ENCODE peak calls at places on chromosomes 11 and 22, in six cellular contexts. W is neural progenitor cell; L is HepG2; H is DND-41; N is CD4-positive, alpha-beta T cell; Z is GM23338. A is an unnamed sample.

GRCh38 chr11:116229581-116229980 is 543.2 kb downstream of the BUD13 start:
- DNase-seq in W (no peak), L (no peak), H (no peak), N (no peak), Z (no peak), A (no peak)

GRCh38 chr11:117562111-117562510 is 234.5 kb downstream of the CEP164 start:
- DNase-seq in W (no peak), L (no peak), H (no peak), N (no peak), Z (no peak), A (no peak)

GRCh38 chr22:43890901-43891331 is 897 bp downstream of the PNPLA5 start:
- DNase-seq in W (no peak), L (no peak), H (no peak), N (no peak), Z (peak; percentile 61), A (no peak)

GRCh38 chr11:93225642-93226041 is 27.9 kb upstream of the SLC36A4 start:
- DNase-seq in W (no peak), L (no peak), H (no peak), N (no peak), Z (peak; percentile 8), A (no peak)

GRCh38 chr11:126601136-126601535 is 245.7 kb downstream of the ST3GAL4 start:
- DNase-seq in W (no peak), L (no peak), H (no peak), N (no peak), Z (no peak), A (no peak)

GRCh38 chr22:49209452-49210195 is 618.0 kb downstream of the BRD1 start:
- DNase-seq in W (no peak), L (peak; percentile 78), H (no peak), N (no peak), Z (no peak), A (no peak)

GRCh38 chr11:112977620-112978212 is 16.5 kb downstream of the NCAM1 start:
- DNase-seq in W (peak; percentile 44), L (no peak), H (no peak), N (no peak), Z (no peak), A (no peak)

GRCh38 chr11:32947985-32948384 is 55.4 kb downstream of the QSER1 start:
- DNase-seq in W (no peak), L (no peak), H (no peak), N (no peak), Z (no peak), A (no peak)

GRCh38 chr22:40521046-40521445 is 115.5 kb downstream of the MRTFA start:
- DNase-seq in W (no peak), L (no peak), H (no peak), N (no peak), Z (no peak), A (no peak)

GRCh38 chr11:67605231-67606011 is 1.3 kb upstream of the NDUFV1 start:
- DNase-seq in W (peak; percentile 92), L (no peak), H (no peak), N (no peak), Z (no peak), A (no peak)

GRCh38 chr22:23068096-23068831 is 2.1 kb upstream of the GNAZ start:
- DNase-seq in W (no peak), L (no peak), H (no peak), N (no peak), Z (no peak), A (no peak)

GRCh38 chr22:50569896-50570535 is 7.3 kb upstream of the SYCE3 start:
- DNase-seq in W (no peak), L (no peak), H (no peak), N (no peak), Z (no peak), A (no peak)

GRCh38 chr22:46150615-46151423 is 493 bp downstream of the PPARA start:
- DNase-seq in W (peak; percentile 69), L (no peak), H (peak; percentile 59), N (peak; percentile 21), Z (peak; percentile 39), A (peak; percentile 32)

GRCh38 chr22:37454857-37455686 is 27.8 kb upstream of the ELFN2 start:
- DNase-seq in W (no peak), L (peak; percentile 88), H (no peak), N (no peak), Z (no peak), A (no peak)

GRCh38 chr22:35997438-35997837 is 31.2 kb downstream of the RBFOX2 start:
- DNase-seq in W (no peak), L (no peak), H (no peak), N (no peak), Z (no peak), A (no peak)

GRCh38 chr11:77082838-77083552 is 16.2 kb downstream of the CAPN5 start:
- DNase-seq in W (no peak), L (no peak), H (peak; percentile 75), N (peak; percentile 41), Z (no peak), A (peak; percentile 38)

GRCh38 chr11:134032501-134033091 is 36.3 kb upstream of the JAM3 start:
- DNase-seq in W (no peak), L (no peak), H (no peak), N (no peak), Z (no peak), A (no peak)

GRCh38 chr22:35838849-35839646 is 121.4 kb downstream of the APOL5 start:
- DNase-seq in W (peak; percentile 68), L (peak; percentile 45), H (peak; percentile 12), N (no peak), Z (peak; percentile 70), A (no peak)

GRCh38 chr11:125036933-125037332 is 26.2 kb upstream of the SLC37A2 start:
- DNase-seq in W (no peak), L (no peak), H (no peak), N (no peak), Z (no peak), A (no peak)

GRCh38 chr22:19693581-19693980 is 20.7 kb upstream of the SEPTIN5 start:
- DNase-seq in W (no peak), L (no peak), H (no peak), N (no peak), Z (no peak), A (no peak)

GRCh38 chr11:125903753-125904659 is at the start of gene DDX25:
- DNase-seq in W (peak; percentile 85), L (no peak), H (no peak), N (no peak), Z (peak; percentile 88), A (no peak)

GRCh38 chr11:2728663-2729332 is 29.0 kb upstream of the KCNQ1OT1 start:
- DNase-seq in W (no peak), L (peak; percentile 97), H (no peak), N (no peak), Z (no peak), A (no peak)

GRCh38 chr11:94402355-94402754 is 1.1 kb upstream of the GPR83 start:
- DNase-seq in W (no peak), L (peak; percentile 46), H (no peak), N (no peak), Z (no peak), A (no peak)

GRCh38 chr11:15104166-15104565 is 10.6 kb upstream of the INSC start:
- DNase-seq in W (no peak), L (no peak), H (no peak), N (no peak), Z (no peak), A (no peak)

GRCh38 chr11:128917144-128917684 is 25.5 kb downstream of the TP53AIP1 start:
- DNase-seq in W (no peak), L (no peak), H (no peak), N (no peak), Z (no peak), A (no peak)

GRCh38 chr11:27754035-27755017 is 54.1 kb upstream of the BDNF start:
- DNase-seq in W (no peak), L (no peak), H (no peak), N (no peak), Z (no peak), A (no peak)

GRCh38 chr22:36368359-36368983 is 19.3 kb downstream of the MYH9 start:
- DNase-seq in W (peak; percentile 94), L (peak; percentile 72), H (no peak), N (no peak), Z (peak; percentile 98), A (no peak)

GRCh38 chr11:75462117-75462653 is 29.2 kb upstream of the KLHL35 start:
- DNase-seq in W (peak; percentile 86), L (no peak), H (no peak), N (no peak), Z (peak; percentile 56), A (no peak)

GRCh38 chr11:126194121-126194543 is 17.3 kb downstream of the RPUSD4 start:
- DNase-seq in W (peak; percentile 51), L (peak; percentile 44), H (peak; percentile 51), N (no peak), Z (peak; percentile 56), A (no peak)

GRCh38 chr22:46551321-46551720 is 13.9 kb upstream of the CELSR1 start:
- DNase-seq in W (no peak), L (no peak), H (no peak), N (no peak), Z (no peak), A (no peak)

GRCh38 chr22:40265783-40266182 is 80.5 kb upstream of the ADSL start:
- DNase-seq in W (no peak), L (no peak), H (no peak), N (no peak), Z (no peak), A (no peak)

GRCh38 chr11:72616655-72617054 is 57.6 kb downstream of the PDE2A start:
- DNase-seq in W (no peak), L (no peak), H (no peak), N (no peak), Z (no peak), A (no peak)
- H3K27me3 ChIP-seq in W (no peaks in the 10 kb centered on the region), L (peaks cover 19% of the 10 kb centered on the region), H (peaks cover 24% of the 10 kb centered on the region), N (no peaks in the 10 kb centered on the region), Z (no peaks in the 10 kb centered on the region), A (no peaks in the 10 kb centered on the region)

GRCh38 chr11:18804621-18805020 is 13.0 kb upstream of the PTPN5 start:
- DNase-seq in W (no peak), L (no peak), H (no peak), N (no peak), Z (no peak), A (no peak)
- H3K27me3 ChIP-seq in W (peaks cover 68% of the 10 kb centered on the region), L (no peaks in the 10 kb centered on the region), H (peaks cover 4% of the 10 kb centered on the region), N (peaks cover 4% of the 10 kb centered on the region), Z (no peaks in the 10 kb centered on the region), A (no peaks in the 10 kb centered on the region)

GRCh38 chr11:100756556-100756955 is 69.5 kb downstream of the ARHGAP42 start:
- DNase-seq in W (no peak), L (no peak), H (no peak), N (no peak), Z (no peak), A (no peak)

GRCh38 chr11:100752371-100753073 is 65.4 kb downstream of the ARHGAP42 start:
- DNase-seq in W (no peak), L (no peak), H (no peak), N (no peak), Z (no peak), A (no peak)

GRCh38 chr11:100753562-100753961 is 66.5 kb downstream of the ARHGAP42 start:
- DNase-seq in W (peak; percentile 75), L (no peak), H (no peak), N (no peak), Z (peak; percentile 59), A (no peak)

GRCh38 chr11:100757636-100758035 is 70.5 kb downstream of the ARHGAP42 start:
- DNase-seq in W (no peak), L (no peak), H (no peak), N (no peak), Z (no peak), A (no peak)

GRCh38 chr11:100753144-100753543 is 66.1 kb downstream of the ARHGAP42 start:
- DNase-seq in W (peak; percentile 36), L (no peak), H (no peak), N (no peak), Z (peak; percentile 87), A (no peak)
- H3K27me3 ChIP-seq in W (no peaks in the 10 kb centered on the region), L (no peaks in the 10 kb centered on the region), H (no peaks in the 10 kb centered on the region), N (no peaks in the 10 kb centered on the region), Z (no peaks in the 10 kb centered on the region), A (no peaks in the 10 kb centered on the region)

GRCh38 chr11:119336744-119337469 is 2.6 kb downstream of the RNF26 start:
- DNase-seq in W (no peak), L (no peak), H (no peak), N (no peak), Z (no peak), A (no peak)
- H3K27me3 ChIP-seq in W (peaks cover 33% of the 10 kb centered on the region), L (no peaks in the 10 kb centered on the region), H (no peaks in the 10 kb centered on the region), N (peaks cover 34% of the 10 kb centered on the region), Z (peaks cover 34% of the 10 kb centered on the region), A (peaks cover 28% of the 10 kb centered on the region)